ENCODE peak calls at places on chromosome 1, in five cellular contexts. One of them, this sample, is unnamed.

GRCh38 chr1:160630523-160631087 is 16.2 kb downstream of the SLAMF1 start:
- DNase-seq in lower leg skin: no peak
- DNase-seq in fibroblast of lung: no peak
- DNase-seq in Calu3: no peak
- DNase-seq in AG09319: no peak
- DNase-seq in this sample: no peak

GRCh38 chr1:107415241-107415640 is 274.4 kb downstream of the NTNG1 start:
- DNase-seq in lower leg skin: no peak
- DNase-seq in fibroblast of lung: no peak
- DNase-seq in Calu3: no peak
- DNase-seq in AG09319: no peak
- DNase-seq in this sample: no peak

GRCh38 chr1:201020647-201021332 is 2.7 kb downstream of the KIF21B start:
- DNase-seq in lower leg skin: no peak
- DNase-seq in fibroblast of lung: no peak
- DNase-seq in Calu3: no peak
- DNase-seq in AG09319: no peak
- DNase-seq in this sample: peak

GRCh38 chr1:11738783-11739182 is 2.8 kb downstream of the AGTRAP start:
- DNase-seq in lower leg skin: no peak
- DNase-seq in fibroblast of lung: no peak
- DNase-seq in Calu3: no peak
- DNase-seq in AG09319: no peak
- DNase-seq in this sample: no peak

GRCh38 chr1:34975312-34975711 is 9.8 kb downstream of the TMEM35B start:
- DNase-seq in lower leg skin: no peak
- DNase-seq in fibroblast of lung: no peak
- DNase-seq in Calu3: no peak
- DNase-seq in AG09319: no peak
- DNase-seq in this sample: peak

GRCh38 chr1:196651637-196652215 is at the start of gene CFH:
- DNase-seq in lower leg skin: no peak
- DNase-seq in fibroblast of lung: peak
- DNase-seq in Calu3: peak
- DNase-seq in AG09319: peak
- DNase-seq in this sample: peak

GRCh38 chr1:200081151-200081981 is 53.9 kb downstream of the NR5A2 start:
- DNase-seq in lower leg skin: no peak
- DNase-seq in fibroblast of lung: no peak
- DNase-seq in Calu3: no peak
- DNase-seq in AG09319: no peak
- DNase-seq in this sample: peak

GRCh38 chr1:226599636-226600238 is 51.2 kb downstream of the STUM start:
- DNase-seq in lower leg skin: no peak
- DNase-seq in fibroblast of lung: peak
- DNase-seq in Calu3: no peak
- DNase-seq in AG09319: no peak
- DNase-seq in this sample: no peak

GRCh38 chr1:110174961-110175360 is 24.7 kb downstream of the SLC6A17 start:
- DNase-seq in lower leg skin: no peak
- DNase-seq in fibroblast of lung: no peak
- DNase-seq in Calu3: no peak
- DNase-seq in AG09319: no peak
- DNase-seq in this sample: no peak

GRCh38 chr1:10803971-10804820 is 7.8 kb upstream of the CASZ1 start:
- DNase-seq in lower leg skin: peak
- DNase-seq in fibroblast of lung: no peak
- DNase-seq in Calu3: peak
- DNase-seq in AG09319: no peak
- DNase-seq in this sample: no peak

This sample was measured in astrocyte of the hippocampus.